ENCODE peak calls at places on chromosome X, in five cellular contexts. D is stimulated activated CD8-positive, alpha-beta memory T cell treated with anti-CD3 and anti-CD28 coated beads, Interleukin-12 subunit alpha, Interleukin-12 subunit beta, amount 100 ng/mL, for 1 hour; A is RWPE2; N is activated T-cell treated with anti-CD3 and anti-CD28 coated beads for 1 hour; L is AG08396. U is an unnamed sample.

GRCh38 chrX:42241421-42241820 is 318.1 kb upstream of the CASK start:
- DNase-seq in D (no peak), A (no peak), N (no peak), L (no peak), U (no peak)

GRCh38 chrX:96770315-96770714 is 85.7 kb downstream of the DIAPH2 start:
- DNase-seq in D (no peak), A (no peak), N (no peak), L (peak; percentile 6), U (no peak)

GRCh38 chrX:104309169-104309568 is 54.4 kb upstream of the ESX1 start:
- DNase-seq in D (no peak), A (no peak), N (no peak), L (no peak), U (no peak)

GRCh38 chrX:132023896-132024386 is 839 bp downstream of the STK26 start:
- DNase-seq in D (no peak), A (peak; percentile 29), N (peak; percentile 14), L (no peak), U (no peak)

GRCh38 chrX:75297508-75297907 is 23.6 kb downstream of the UPRT start:
- DNase-seq in D (no peak), A (no peak), N (no peak), L (no peak), U (no peak)

GRCh38 chrX:87583679-87584078 is 66.1 kb downstream of the KLHL4 start:
- DNase-seq in D (no peak), A (no peak), N (no peak), L (no peak), U (no peak)

GRCh38 chrX:94414746-94415145 is 740.7 kb downstream of the FAM133A start:
- DNase-seq in D (no peak), A (no peak), N (no peak), L (no peak), U (no peak)

GRCh38 chrX:73944582-73944947 is 359.4 kb upstream of the ZCCHC13 start:
- DNase-seq in D (no peak), A (no peak), N (no peak), L (peak; percentile 16), U (no peak)

GRCh38 chrX:13188731-13189309 is 131.0 kb downstream of the ATXN3L start:
- DNase-seq in D (no peak), A (no peak), N (no peak), L (no peak), U (no peak)

GRCh38 chrX:3748052-3748559 is 34.7 kb upstream of the PRKX start:
- DNase-seq in D (no peak), A (no peak), N (no peak), L (no peak), U (no peak)

GRCh38 chrX:47706575-47706974 is 47.6 kb upstream of the UXT start:
- DNase-seq in D (no peak), A (no peak), N (no peak), L (peak; percentile 27), U (no peak)

GRCh38 chrX:38166478-38167083 is 54.1 kb downstream of the SRPX start:
- DNase-seq in D (no peak), A (no peak), N (no peak), L (no peak), U (no peak)

GRCh38 chrX:133188631-133189030 is 29.5 kb downstream of the TFDP3 start:
- DNase-seq in D (no peak), A (no peak), N (no peak), L (no peak), U (no peak)

GRCh38 chrX:104118765-104119164 is 6.4 kb downstream of the ZCCHC18 start:
- DNase-seq in D (no peak), A (no peak), N (no peak), L (no peak), U (no peak)

GRCh38 chrX:50874878-50875277 is 35.7 kb upstream of the BMP15 start:
- DNase-seq in D (no peak), A (no peak), N (no peak), L (no peak), U (no peak)

GRCh38 chrX:136589966-136590365 is 58.0 kb downstream of the VGLL1 start:
- DNase-seq in D (no peak), A (no peak), N (no peak), L (no peak), U (no peak)

GRCh38 chrX:107574711-107575110 is 53.6 kb upstream of the PRPS1 start:
- DNase-seq in D (no peak), A (no peak), N (no peak), L (no peak), U (no peak)

GRCh38 chrX:123084797-123085196 is 99.3 kb upstream of the GRIA3 start:
- DNase-seq in D (no peak), A (no peak), N (no peak), L (no peak), U (no peak)

GRCh38 chrX:23525531-23525930 is 141.8 kb upstream of the PRDX4 start:
- DNase-seq in D (no peak), A (no peak), N (no peak), L (no peak), U (no peak)

GRCh38 chrX:8748855-8749254 is 16.9 kb upstream of the ANOS1 start:
- DNase-seq in D (no peak), A (no peak), N (no peak), L (peak; percentile 44), U (peak; percentile 15)

GRCh38 chrX:24148535-24149345 is 789 bp upstream of the ZFX start:
- DNase-seq in D (no peak), A (no peak), N (peak; percentile 3), L (peak; percentile 45), U (peak; percentile 47)

GRCh38 chrX:95291561-95291960 is 1393.1 kb upstream of the DIAPH2 start:
- DNase-seq in D (no peak), A (no peak), N (no peak), L (no peak), U (no peak)

GRCh38 chrX:107421337-107421736 is 28.1 kb upstream of the FRMPD3 start:
- DNase-seq in D (no peak), A (no peak), N (no peak), L (no peak), U (no peak)

GRCh38 chrX:129000018-129000417 is 523.3 kb downstream of the SMARCA1 start:
- DNase-seq in D (no peak), A (no peak), N (no peak), L (no peak), U (no peak)

GRCh38 chrX:46325312-46325877 is 219.8 kb downstream of the ZNF674 start:
- DNase-seq in D (peak; percentile 12), A (peak; percentile 82), N (peak; percentile 0), L (peak; percentile 29), U (no peak)

GRCh38 chrX:106467422-106467821 is 144.4 kb upstream of the RADX start:
- DNase-seq in D (no peak), A (no peak), N (no peak), L (no peak), U (no peak)

GRCh38 chrX:153598541-153599191 is at the start of gene CCNQ:
- DNase-seq in D (no peak), A (no peak), N (peak; percentile 14), L (peak; percentile 48), U (no peak)

GRCh38 chrX:92209936-92210335 is 430.8 kb downstream of the PCDH11X start:
- DNase-seq in D (no peak), A (no peak), N (no peak), L (no peak), U (no peak)

GRCh38 chrX:2464677-2465166 is 36.1 kb downstream of the DHRSX start:
- DNase-seq in D (no peak), A (no peak), N (no peak), L (no peak), U (no peak)

GRCh38 chrX:107537815-107538214 is 88.4 kb downstream of the FRMPD3 start:
- DNase-seq in D (peak; percentile 14), A (no peak), N (peak; percentile 4), L (peak; percentile 23), U (no peak)

GRCh38 chrX:136130931-136131843 is 16.1 kb upstream of the FHL1 start:
- DNase-seq in D (no peak), A (peak; percentile 45), N (no peak), L (no peak), U (no peak)

GRCh38 chrX:50054147-50054546 is 131.8 kb downstream of the CLCN5 start:
- DNase-seq in D (no peak), A (no peak), N (no peak), L (no peak), U (no peak)

GRCh38 chrX:110413727-110414124 is 55.1 kb downstream of the RTL9 start:
- DNase-seq in D (no peak), A (no peak), N (no peak), L (no peak), U (no peak)

GRCh38 chrX:40087574-40088298 is 10.0 kb downstream of the BCOR start:
- DNase-seq in D (no peak), A (no peak), N (no peak), L (no peak), U (no peak)